ENCODE peak calls at places on chromosomes 5 and 9, in seven cellular contexts. Z is heart left ventricle; X is cardiac muscle cell; I is mesenchymal stem cell; A is spleen; R is effector memory CD4-positive, alpha-beta T cell; S is HCT116. M is an unnamed sample.

GRCh38 chr9:125461501-125462190 is 200.0 kb downstream of the GAPVD1 start:
- DNase-seq in Z (no peak), X (no peak), I (no peak), A (no peak), R (no peak), S (no peak), M (no peak)

GRCh38 chr9:124000161-124000783 is 11.3 kb upstream of the LHX2 start:
- DNase-seq in Z (no peak), X (no peak), I (no peak), A (peak), R (no peak), S (no peak), M (no peak)

GRCh38 chr5:170572453-170572852 is 68.6 kb downstream of the KCNIP1 start:
- DNase-seq in Z (no peak), X (no peak), I (no peak), A (no peak), R (no peak), S (no peak), M (no peak)

GRCh38 chr9:26833792-26834191 is 58.8 kb downstream of the CAAP1 start:
- DNase-seq in Z (no peak), X (no peak), I (no peak), A (no peak), R (no peak), S (no peak), M (no peak)

GRCh38 chr9:2180171-2180570 is 165.0 kb downstream of the SMARCA2 start:
- DNase-seq in Z (no peak), X (no peak), I (no peak), A (no peak), R (no peak), S (no peak), M (no peak)

GRCh38 chr5:31663519-31663918 is 24.6 kb downstream of the PDZD2 start:
- DNase-seq in Z (no peak), X (no peak), I (no peak), A (no peak), R (no peak), S (no peak), M (no peak)

GRCh38 chr5:178264044-178264443 is 31.4 kb upstream of the PHYKPL start:
- DNase-seq in Z (no peak), X (no peak), I (no peak), A (no peak), R (no peak), S (no peak), M (no peak)

GRCh38 chr9:109113239-109113638 is 6.5 kb downstream of the TMEM245 start:
- DNase-seq in Z (no peak), X (no peak), I (no peak), A (no peak), R (no peak), S (no peak), M (no peak)

GRCh38 chr5:39870137-39870536 is 445.4 kb upstream of the DAB2 start:
- DNase-seq in Z (no peak), X (no peak), I (no peak), A (no peak), R (no peak), S (no peak), M (no peak)

GRCh38 chr5:103424453-103425205 is 138.0 kb downstream of the NUDT12 start:
- DNase-seq in Z (no peak), X (no peak), I (peak), A (no peak), R (no peak), S (no peak), M (no peak)

GRCh38 chr5:133582971-133583370 is 29.4 kb downstream of the FSTL4 start:
- DNase-seq in Z (no peak), X (no peak), I (no peak), A (no peak), R (no peak), S (no peak), M (no peak)

GRCh38 chr9:128215491-128216404 is 12.6 kb downstream of the DNM1 start:
- DNase-seq in Z (peak), X (no peak), I (peak), A (no peak), R (no peak), S (no peak), M (peak)

GRCh38 chr9:121645003-121645402 is 6.4 kb upstream of the DAB2IP start:
- DNase-seq in Z (no peak), X (no peak), I (no peak), A (peak), R (no peak), S (no peak), M (no peak)

GRCh38 chr9:70256123-70256551 is 2.6 kb upstream of the SMC5 start:
- DNase-seq in Z (no peak), X (peak), I (peak), A (no peak), R (no peak), S (no peak), M (no peak)

GRCh38 chr9:123028973-123029372 is 4.5 kb upstream of the GPR21 start:
- DNase-seq in Z (no peak), X (no peak), I (no peak), A (no peak), R (no peak), S (no peak), M (no peak)

GRCh38 chr9:112069318-112070169 is 105.6 kb downstream of the SUSD1 start:
- DNase-seq in Z (no peak), X (no peak), I (peak), A (no peak), R (no peak), S (no peak), M (no peak)

GRCh38 chr5:166091931-166092330 is 2199.5 kb upstream of the WWC1 start:
- DNase-seq in Z (no peak), X (no peak), I (no peak), A (no peak), R (no peak), S (no peak), M (no peak)

GRCh38 chr5:74992791-74993190 is 59.6 kb downstream of the GCNT4 start:
- DNase-seq in Z (no peak), X (no peak), I (no peak), A (no peak), R (no peak), S (no peak), M (no peak)

GRCh38 chr9:121698627-121699270 is 47.3 kb downstream of the DAB2IP start:
- DNase-seq in Z (no peak), X (peak), I (no peak), A (peak), R (peak), S (no peak), M (no peak)

GRCh38 chr5:99900302-99900811 is 634.8 kb upstream of the FAM174A start:
- DNase-seq in Z (no peak), X (no peak), I (peak), A (no peak), R (no peak), S (peak), M (no peak)

GRCh38 chr5:55176176-55176818 is 3.3 kb upstream of the CDC20B start:
- DNase-seq in Z (peak), X (peak), I (peak), A (peak), R (no peak), S (no peak), M (no peak)

GRCh38 chr5:107121793-107122519 is 548.8 kb downstream of the EFNA5 start:
- DNase-seq in Z (no peak), X (no peak), I (no peak), A (no peak), R (no peak), S (no peak), M (no peak)

GRCh38 chr9:35798658-35799366 is 7.4 kb downstream of the NPR2 start:
- DNase-seq in Z (no peak), X (no peak), I (peak), A (no peak), R (no peak), S (no peak), M (no peak)

GRCh38 chr5:179327026-179327735 is 18.1 kb downstream of the ADAMTS2 start:
- DNase-seq in Z (peak), X (no peak), I (no peak), A (peak), R (no peak), S (no peak), M (no peak)

GRCh38 chr5:174505621-174506020 is 218.8 kb upstream of the MSX2 start:
- DNase-seq in Z (no peak), X (no peak), I (no peak), A (no peak), R (no peak), S (no peak), M (no peak)

GRCh38 chr5:112106878-112107277 is 312.2 kb downstream of the EPB41L4A start:
- DNase-seq in Z (no peak), X (no peak), I (no peak), A (no peak), R (no peak), S (no peak), M (no peak)

GRCh38 chr9:98318834-98319478 is 63.5 kb upstream of the TBC1D2 start:
- DNase-seq in Z (no peak), X (no peak), I (peak), A (peak), R (no peak), S (no peak), M (no peak)

GRCh38 chr5:94802450-94802849 is 184.0 kb downstream of the SLF1 start:
- DNase-seq in Z (no peak), X (peak), I (peak), A (no peak), R (no peak), S (no peak), M (no peak)

GRCh38 chr5:74340476-74340875 is 300.1 kb downstream of the ENC1 start:
- DNase-seq in Z (no peak), X (no peak), I (no peak), A (no peak), R (no peak), S (no peak), M (no peak)

GRCh38 chr5:43608406-43608805 is 5.4 kb downstream of the NNT start:
- DNase-seq in Z (no peak), X (no peak), I (no peak), A (no peak), R (no peak), S (no peak), M (no peak)

GRCh38 chr5:6461006-6461405 is 12.3 kb downstream of the UBE2QL1 start:
- DNase-seq in Z (no peak), X (no peak), I (no peak), A (no peak), R (no peak), S (no peak), M (no peak)

GRCh38 chr9:96420468-96421219 is 2.5 kb upstream of the ZNF367 start:
- DNase-seq in Z (peak), X (peak), I (peak), A (no peak), R (no peak), S (peak), M (no peak)

GRCh38 chr5:137056676-137057075 is 442.4 kb downstream of the SPOCK1 start:
- DNase-seq in Z (no peak), X (no peak), I (no peak), A (no peak), R (no peak), S (no peak), M (no peak)

GRCh38 chr5:150065346-150065745 is 21.0 kb downstream of the CSF1R start:
- DNase-seq in Z (peak), X (no peak), I (peak), A (peak), R (no peak), S (no peak), M (no peak)

GRCh38 chr9:16824545-16825041 is 45.9 kb downstream of the BNC2 start:
- DNase-seq in Z (no peak), X (no peak), I (peak), A (no peak), R (no peak), S (no peak), M (no peak)

GRCh38 chr9:37430841-37431597 is 8.5 kb downstream of the GRHPR start:
- DNase-seq in Z (no peak), X (no peak), I (no peak), A (no peak), R (no peak), S (no peak), M (peak)

GRCh38 chr5:56683733-56684132 is 131.6 kb upstream of the MAP3K1 start:
- DNase-seq in Z (no peak), X (no peak), I (no peak), A (no peak), R (no peak), S (no peak), M (no peak)

GRCh38 chr5:56686337-56687198 is 128.8 kb upstream of the MAP3K1 start:
- DNase-seq in Z (no peak), X (no peak), I (no peak), A (peak), R (no peak), S (no peak), M (no peak)

GRCh38 chr5:56683281-56683680 is 132.1 kb upstream of the MAP3K1 start:
- DNase-seq in Z (no peak), X (no peak), I (no peak), A (no peak), R (no peak), S (no peak), M (no peak)

GRCh38 chr5:56684159-56684558 is 131.2 kb upstream of the MAP3K1 start:
- DNase-seq in Z (no peak), X (no peak), I (no peak), A (no peak), R (no peak), S (no peak), M (no peak)

DNA sequence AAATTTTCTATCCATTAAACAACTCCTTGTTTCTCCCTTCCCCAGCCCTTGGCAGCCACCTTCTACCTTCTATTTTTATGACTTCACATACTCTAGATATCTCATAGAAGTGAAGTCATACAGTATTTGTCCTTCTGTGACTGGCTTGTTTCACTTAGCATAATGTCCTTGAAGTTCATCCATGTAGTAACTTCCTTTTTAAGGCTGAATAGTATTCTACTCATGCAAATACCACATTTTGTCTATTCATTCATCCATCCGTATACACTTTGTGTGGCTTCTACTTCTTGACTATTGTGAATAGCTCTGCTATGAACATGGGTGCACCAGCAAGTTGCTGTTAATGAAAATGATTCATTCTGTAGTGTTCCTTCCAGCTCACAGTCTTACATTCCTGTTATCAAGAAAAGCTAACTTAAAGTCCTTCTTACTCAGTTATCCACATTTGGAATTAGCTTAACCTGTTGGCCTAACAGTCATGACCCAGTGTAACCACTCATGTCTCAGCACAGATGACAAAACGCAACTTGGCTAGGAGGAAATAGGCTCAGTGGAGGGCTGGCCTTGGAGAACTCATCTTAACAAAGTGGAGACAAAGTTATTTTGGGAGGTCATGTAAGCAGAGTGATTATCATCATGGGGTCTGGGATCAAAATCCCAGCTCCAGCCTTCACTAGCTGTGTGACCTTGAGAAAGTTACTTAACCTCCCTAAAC is 129.7 kb upstream of the MAP3K1 start:
- DNase-seq in Z (no peak), X (no peak), I (no peak), A (no peak), R (no peak), S (no peak), M (no peak)
- H3K27ac ChIP-seq in Z (no peak), X (no peak), I (no peak), A (peak), R (peak), S (no peak), M (no peak)

DNA sequence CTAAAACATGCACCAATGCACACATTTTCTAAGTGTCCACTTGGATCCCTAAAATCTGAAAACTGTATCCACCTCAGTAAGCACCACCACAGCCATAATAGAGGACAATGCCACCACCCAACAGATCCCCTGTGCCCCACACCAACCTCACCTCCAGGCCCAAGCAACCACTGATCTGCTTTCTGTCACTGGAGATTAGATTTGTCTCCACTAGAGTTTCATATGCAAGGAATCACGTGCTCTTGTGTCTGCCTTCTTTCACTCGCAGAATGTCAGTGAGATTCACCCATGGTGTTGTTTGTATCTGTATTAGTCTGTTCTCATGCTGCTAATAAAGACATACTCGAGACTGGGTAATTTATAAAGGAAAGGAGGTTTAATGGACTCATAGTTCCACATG is 216.1 kb upstream of the WWC1 start:
- DNase-seq in Z (no peak), X (no peak), I (no peak), A (no peak), R (no peak), S (no peak), M (no peak)
- H3K27ac ChIP-seq in Z (peak), X (no peak), I (no peak), A (no peak), R (no peak), S (no peak), M (no peak)

GRCh38 chr5:168549554-168549953 is 20.4 kb downstream of the FBLL1 start:
- DNase-seq in Z (no peak), X (no peak), I (no peak), A (no peak), R (no peak), S (no peak), M (no peak)

GRCh38 chr5:168557389-168557788 is 21.8 kb downstream of the PANK3 start:
- DNase-seq in Z (no peak), X (no peak), I (no peak), A (no peak), R (no peak), S (no peak), M (no peak)

GRCh38 chr5:168553377-168554130 is 24.4 kb downstream of the FBLL1 start:
- DNase-seq in Z (no peak), X (no peak), I (no peak), A (no peak), R (no peak), S (no peak), M (no peak)

GRCh38 chr5:168552146-168552545 is 23.0 kb downstream of the FBLL1 start:
- DNase-seq in Z (peak), X (no peak), I (peak), A (no peak), R (no peak), S (no peak), M (no peak)
- H3K27ac ChIP-seq in Z (peak), X (no peak), I (no peak), A (no peak), R (no peak), S (no peak), M (no peak)

GRCh38 chr5:84290161-84290560 is 94.5 kb downstream of the EDIL3 start:
- DNase-seq in Z (no peak), X (peak), I (peak), A (no peak), R (no peak), S (no peak), M (no peak)
- H3K27ac ChIP-seq in Z (no peak), X (peak), I (peak), A (no peak), R (no peak), S (no peak), M (peak)

DNA sequence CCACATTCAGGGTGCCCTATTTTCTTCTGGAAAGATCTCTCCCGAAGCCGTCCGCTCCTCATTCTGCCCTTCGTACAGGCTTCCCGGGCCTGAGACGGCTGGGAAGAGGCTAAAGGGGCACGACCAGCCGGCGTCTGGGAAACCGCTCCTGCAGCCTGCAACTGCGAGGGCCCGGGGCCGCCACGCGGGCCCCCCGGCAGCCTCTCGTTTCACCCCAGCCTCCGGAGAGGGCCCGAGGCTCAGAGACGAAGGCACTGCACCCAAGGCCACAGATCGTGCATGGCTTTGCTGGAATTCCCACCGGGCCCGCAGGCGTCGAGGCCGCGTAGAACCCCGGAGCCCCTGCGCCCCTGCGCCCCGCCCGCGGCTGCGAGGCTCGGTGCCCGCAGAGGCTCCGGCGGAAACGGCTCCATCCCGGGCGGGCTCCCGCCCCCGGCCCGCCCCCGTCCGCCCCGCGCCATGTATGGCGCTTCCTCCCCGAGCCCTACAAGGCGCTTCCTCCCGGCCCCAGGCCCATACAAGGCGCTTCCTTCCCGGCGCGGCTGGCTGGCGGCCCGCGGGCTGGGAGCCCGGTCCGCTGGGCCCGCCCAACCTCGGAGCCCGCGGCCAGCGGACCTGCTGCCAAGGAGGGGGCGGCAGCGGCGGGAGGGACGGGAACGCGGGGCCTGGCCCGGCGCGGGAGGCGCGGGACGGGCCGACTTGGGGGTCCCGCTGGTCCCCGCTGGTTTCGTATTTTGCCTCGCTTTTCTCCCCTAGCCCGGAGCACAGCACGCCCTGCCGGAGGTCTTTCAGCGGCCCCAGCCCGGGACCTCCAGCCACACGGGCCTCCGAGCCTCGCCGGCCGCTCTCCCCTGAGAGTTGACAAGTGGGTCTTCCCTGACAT is 26.6 kb downstream of the EGR1 start:
- DNase-seq in Z (peak), X (peak), I (peak), A (peak), R (peak), S (peak), M (peak)
- H3K27ac ChIP-seq in Z (peak), X (peak), I (no peak), A (peak), R (no peak), S (peak), M (peak)

DNA sequence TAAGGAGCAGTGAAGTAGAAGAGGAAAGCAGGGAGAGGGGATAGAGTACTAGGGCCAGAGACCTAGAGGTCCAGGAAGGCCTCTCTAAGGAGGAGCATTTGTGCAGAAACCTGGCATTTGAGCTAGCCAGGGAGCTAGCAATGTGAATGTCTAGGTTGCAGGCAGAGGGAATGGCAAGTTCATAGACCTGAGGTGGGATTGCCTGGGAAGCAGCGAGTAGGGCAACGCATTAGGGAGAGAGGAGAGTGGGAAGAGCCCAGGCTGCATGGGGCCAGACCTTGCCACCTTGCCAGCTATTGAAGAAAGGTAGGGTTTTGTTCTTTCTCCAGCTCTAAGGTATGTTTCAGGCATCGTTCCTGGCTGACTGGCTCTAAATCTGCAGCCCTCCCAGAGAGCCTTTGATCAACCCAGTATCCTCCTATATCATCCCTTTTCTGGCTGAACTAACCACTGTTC is 54.0 kb downstream of the SLC22A5 start:
- DNase-seq in Z (no peak), X (no peak), I (peak), A (peak), R (no peak), S (no peak), M (no peak)
- H3K27ac ChIP-seq in Z (peak), X (no peak), I (peak), A (peak), R (peak), S (no peak), M (no peak)

GRCh38 chr5:69431424-69432303 is 16.7 kb downstream of the MARVELD2 start:
- DNase-seq in Z (no peak), X (no peak), I (no peak), A (no peak), R (no peak), S (no peak), M (no peak)
- H3K27ac ChIP-seq in Z (no peak), X (no peak), I (no peak), A (no peak), R (no peak), S (no peak), M (no peak)